ENCODE peak calls at places on chromosomes 12 and 14, in four cellular contexts. O is brain microvascular endothelial cell, V is AG09309, Y is Caco-2. Q is an unnamed sample.

GRCh38 chr14:77141592-77142288 is at the start of gene ZDHHC22:
- DNase-seq in O (no peak), V (no peak), Y (no peak), Q (peak; percentile 54)

GRCh38 chr12:49131051-49131972 is at the start of gene TUBA1B:
- DNase-seq in O (peak; percentile 77), V (no peak), Y (peak; percentile 97), Q (peak; percentile 97)

GRCh38 chr14:104656014-104656714 is 33.3 kb upstream of the INF2 start:
- DNase-seq in O (no peak), V (no peak), Y (no peak), Q (no peak)

GRCh38 chr12:96399081-96399918 is 939 bp downstream of the CDK17 start:
- DNase-seq in O (peak; percentile 55), V (no peak), Y (peak; percentile 55), Q (peak; percentile 86)

GRCh38 chr12:114425031-114425626 is 19.2 kb upstream of the TBX5 start:
- DNase-seq in O (no peak), V (no peak), Y (no peak), Q (no peak)

GRCh38 chr12:88493651-88494050 is 86.6 kb downstream of the KITLG start:
- DNase-seq in O (no peak), V (no peak), Y (no peak), Q (no peak)

GRCh38 chr12:45299132-45299692 is 83.3 kb downstream of the ANO6 start:
- DNase-seq in O (peak; percentile 80), V (peak; percentile 53), Y (peak; percentile 40), Q (no peak)

GRCh38 chr12:97854477-97854876 is 391.9 kb downstream of the RMST start:
- DNase-seq in O (no peak), V (no peak), Y (no peak), Q (no peak)

GRCh38 chr14:59275668-59276067 is 87.2 kb downstream of the DAAM1 start:
- DNase-seq in O (peak; percentile 66), V (no peak), Y (no peak), Q (peak; percentile 57)

GRCh38 chr14:89926709-89927108 is 27.8 kb downstream of the EFCAB11 start:
- DNase-seq in O (peak; percentile 63), V (no peak), Y (no peak), Q (no peak)

GRCh38 chr14:35365130-35366047 is 39.2 kb downstream of the NFKBIA start:
- DNase-seq in O (peak; percentile 86), V (no peak), Y (peak; percentile 24), Q (peak; percentile 67)

GRCh38 chr12:11795192-11795909 is 145.9 kb downstream of the ETV6 start:
- DNase-seq in O (no peak), V (no peak), Y (no peak), Q (no peak)

GRCh38 chr12:111027431-111027830 is 107.1 kb upstream of the MYL2 start:
- DNase-seq in O (no peak), V (no peak), Y (no peak), Q (no peak)

GRCh38 chr12:132490481-132491348 is 764 bp downstream of the FBRSL1 start:
- DNase-seq in O (no peak), V (no peak), Y (peak; percentile 35), Q (no peak)

GRCh38 chr12:103877934-103878510 is 37.0 kb upstream of the NT5DC3 start:
- DNase-seq in O (peak; percentile 63), V (no peak), Y (peak; percentile 73), Q (peak; percentile 61)

GRCh38 chr12:28104893-28105864 is 85.1 kb upstream of the CCDC91 start:
- DNase-seq in O (no peak), V (no peak), Y (no peak), Q (no peak)

GRCh38 chr14:45362505-45362904 is 109.5 kb upstream of the MIS18BP1 start:
- DNase-seq in O (no peak), V (no peak), Y (no peak), Q (no peak)

GRCh38 chr14:45359766-45360165 is 106.8 kb upstream of the MIS18BP1 start:
- DNase-seq in O (no peak), V (no peak), Y (no peak), Q (no peak)

GRCh38 chr14:45361727-45362126 is 108.7 kb upstream of the MIS18BP1 start:
- DNase-seq in O (no peak), V (no peak), Y (no peak), Q (no peak)

GRCh38 chr14:45364565-45364964 is 111.6 kb upstream of the MIS18BP1 start:
- DNase-seq in O (no peak), V (no peak), Y (no peak), Q (no peak)
- TF ChIP-seq CTCF in O (no peak), V (no peak), Y (no peak), Q (no peak)

GRCh38 chr12:128190614-128191013 is 76.4 kb upstream of the TMEM132C start:
- DNase-seq in O (no peak), V (no peak), Y (no peak), Q (no peak)
- TF ChIP-seq CTCF in O (peak; percentile 28), V (no peak), Y (no peak), Q (peak; percentile 12)

DNA sequence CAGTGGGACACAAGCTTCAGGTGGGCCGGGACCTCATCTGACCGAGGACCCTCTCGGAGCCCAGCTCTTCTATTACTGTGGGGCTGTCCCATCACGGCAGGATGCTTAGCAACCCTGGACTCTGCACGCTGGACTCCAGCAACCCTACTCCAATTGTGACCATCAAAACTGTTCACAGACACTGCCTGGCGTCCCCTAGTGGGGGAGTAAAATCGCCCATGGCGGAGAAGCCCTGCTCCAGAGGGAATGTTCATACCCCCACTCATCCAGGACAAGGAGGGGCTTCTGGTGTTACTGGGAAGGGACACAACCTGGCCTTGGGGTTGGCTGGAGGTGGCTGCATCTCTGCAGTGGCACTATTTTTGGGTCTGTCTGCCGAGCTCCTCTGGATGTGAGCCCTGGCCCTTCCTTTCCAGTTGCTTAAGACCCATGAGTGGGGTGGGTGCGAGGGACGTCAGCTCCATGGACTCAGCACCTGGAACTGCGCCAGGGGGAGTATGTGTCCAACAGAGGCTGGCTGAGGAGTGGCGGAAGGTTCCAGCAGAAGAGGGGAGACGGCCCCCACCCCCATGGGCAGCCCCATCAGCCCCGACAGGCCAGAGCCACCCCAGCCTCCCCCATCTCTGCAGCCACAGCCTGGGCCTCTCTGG is 103.8 kb downstream of the RFLNA start:
- DNase-seq in O (no peak), V (no peak), Y (no peak), Q (no peak)
- TF ChIP-seq CTCF in O (peak; percentile 40), V (no peak), Y (no peak), Q (no peak)

DNA sequence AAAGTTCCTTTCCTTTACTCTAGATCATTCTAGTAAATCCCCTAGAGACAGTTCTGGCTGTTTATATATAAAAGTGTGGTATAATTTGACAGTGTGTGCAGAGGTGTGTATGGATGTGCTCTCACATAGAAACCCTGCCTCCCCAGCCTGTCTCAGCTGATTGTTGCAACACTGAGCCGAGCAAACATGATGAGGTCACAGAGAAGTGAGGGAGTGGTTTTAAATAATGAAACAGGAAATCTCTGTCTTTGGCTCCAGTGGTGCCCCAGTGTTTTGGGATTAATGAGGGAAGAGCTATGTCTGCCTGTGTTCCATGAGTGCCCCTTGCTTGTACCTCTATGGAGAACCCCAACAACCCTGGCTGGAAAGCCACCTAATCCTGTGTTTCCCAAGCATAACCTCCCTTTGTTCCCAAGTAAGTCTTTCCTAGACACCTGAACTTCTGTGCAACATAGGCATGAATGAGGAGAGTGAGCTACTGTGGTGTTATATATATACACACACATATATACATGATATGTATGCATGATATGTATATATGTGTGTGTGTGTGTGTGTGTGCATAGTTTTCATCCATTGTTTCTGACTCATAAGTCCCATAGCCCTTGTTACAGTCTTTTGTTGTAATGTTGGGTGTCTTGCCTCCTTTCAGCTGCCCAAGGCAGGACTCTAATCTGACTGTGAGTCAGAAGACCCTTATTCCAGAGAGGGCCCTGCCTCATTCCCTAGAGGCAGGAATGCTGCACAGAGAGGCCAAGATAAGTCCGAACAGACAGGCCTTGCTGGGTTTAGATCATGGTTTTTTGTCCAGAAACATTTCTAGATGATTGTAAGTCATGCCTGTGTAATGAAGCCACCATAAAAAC is 18.0 kb downstream of the TRAF3 start:
- DNase-seq in O (peak; percentile 93), V (peak; percentile 70), Y (peak; percentile 65), Q (peak; percentile 49)
- TF ChIP-seq CTCF in O (peak; percentile 78), V (peak; percentile 68), Y (no peak), Q (no peak)

GRCh38 chr14:95098984-95099599 is 58.2 kb downstream of the DICER1 start:
- DNase-seq in O (peak; percentile 64), V (peak; percentile 25), Y (peak; percentile 47), Q (no peak)
- TF ChIP-seq CTCF in O (peak; percentile 88), V (peak; percentile 80), Y (peak; percentile 79), Q (peak; percentile 28)

DNA sequence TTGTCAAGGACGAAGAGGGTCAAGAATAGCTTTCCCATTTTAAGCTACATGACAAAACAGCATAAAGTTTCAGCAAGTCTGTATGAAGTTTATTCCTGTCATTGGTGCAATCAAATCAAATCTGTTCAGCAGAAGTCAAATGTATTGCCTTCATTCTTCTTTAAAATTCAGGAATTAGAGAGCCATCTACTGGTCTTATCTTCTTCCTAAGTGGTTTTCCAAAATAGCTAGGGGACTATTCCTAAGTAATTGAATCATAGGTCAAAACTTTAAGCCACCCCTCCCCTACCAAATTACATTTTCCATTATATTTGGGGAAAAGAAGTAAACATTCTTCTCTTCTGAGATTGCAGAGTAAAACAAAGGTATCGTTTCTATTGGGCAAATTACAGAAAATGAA is 990.2 kb downstream of the GALC start:
- DNase-seq in O (no peak), V (no peak), Y (no peak), Q (no peak)
- TF ChIP-seq CTCF in O (no peak), V (no peak), Y (no peak), Q (no peak)

DNA sequence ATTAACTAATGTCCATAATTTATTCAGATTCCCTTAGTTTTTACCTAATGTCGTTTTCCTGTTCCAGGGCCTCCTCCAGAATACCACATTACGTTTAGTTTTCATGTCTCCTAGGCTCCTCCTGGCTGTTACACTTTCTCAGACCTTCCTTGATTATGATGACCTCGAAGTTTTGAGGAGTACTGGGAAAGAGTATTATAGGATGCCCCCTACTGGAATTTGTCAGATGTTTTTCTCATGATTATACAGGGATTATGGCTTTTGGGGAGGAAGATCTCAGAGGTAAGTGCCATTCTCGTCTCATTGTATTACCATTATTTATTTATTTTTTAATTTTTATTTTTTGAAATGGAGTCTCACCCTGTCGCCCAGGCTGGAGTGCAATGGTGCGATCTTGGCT is 17.7 kb upstream of the C1S start:
- DNase-seq in O (peak; percentile 2), V (no peak), Y (peak; percentile 62), Q (peak; percentile 28)
- TF ChIP-seq CTCF in O (peak; percentile 44), V (peak; percentile 41), Y (peak; percentile 49), Q (peak; percentile 6)

GRCh38 chr12:101570022-101570421 is 24.7 kb upstream of the MYBPC1 start:
- DNase-seq in O (peak; percentile 25), V (peak; percentile 17), Y (peak; percentile 49), Q (no peak)
- TF ChIP-seq CTCF in O (peak; percentile 24), V (peak; percentile 39), Y (peak; percentile 51), Q (peak; percentile 26)

Q was measured in GM13977.